ENCODE peak calls at places on chromosomes 1 and 21, in nine cellular contexts. F is upper lobe of right lung, V is fibroblast of lung, I is HL-60, D is left ventricle myocardium inferior, B is ovary, W is colonic mucosa, M is mammary epithelial cell, J is pancreas. T is an unnamed sample.

GRCh38 chr1:29708818-29709710 is 472.7 kb downstream of the PTPRU start:
- DNase-seq in I (no peak), V (peak), W (no peak), B (no peak), F (peak), M (peak), J (no peak), D (no peak), T (no peak)

GRCh38 chr21:15003463-15004135 is 61.2 kb downstream of the NRIP1 start:
- DNase-seq in M (no peak), I (no peak), V (no peak), F (no peak), W (no peak), B (peak), J (no peak), D (no peak), T (no peak)

GRCh38 chr1:169588785-169589485 is 2.7 kb upstream of the F5 start:
- DNase-seq in M (peak), W (no peak), J (no peak), B (no peak), F (no peak), I (no peak), D (no peak), V (no peak), T (peak)

GRCh38 chr1:44760876-44761275 is 14.5 kb upstream of the RPS8 start:
- DNase-seq in W (no peak), I (no peak), D (no peak), M (no peak), J (no peak), V (no peak), B (no peak), F (no peak), T (no peak)

GRCh38 chr1:211613108-211613947 is 34.4 kb upstream of the SLC30A1 start:
- DNase-seq in V (peak), J (peak), F (peak), I (peak), D (peak), W (peak), M (peak), B (peak), T (peak)

GRCh38 chr1:223125249-223125648 is 17.8 kb downstream of the TLR5 start:
- DNase-seq in J (no peak), V (no peak), M (no peak), W (no peak), I (no peak), D (no peak), F (no peak), B (no peak), T (no peak)

GRCh38 chr1:184698001-184698400 is 56.7 kb downstream of the EDEM3 start:
- DNase-seq in M (no peak), J (no peak), V (no peak), F (no peak), B (no peak), W (no peak), D (no peak), I (no peak), T (no peak)

GRCh38 chr1:159089184-159089791 is 12.7 kb upstream of the AIM2 start:
- DNase-seq in J (no peak), D (no peak), I (no peak), M (no peak), W (no peak), B (no peak), F (no peak), V (no peak), T (no peak)

GRCh38 chr1:156149374-156150106 is 3.8 kb upstream of the SEMA4A start:
- DNase-seq in B (no peak), M (no peak), W (no peak), F (no peak), I (no peak), D (no peak), J (no peak), V (no peak), T (no peak)

GRCh38 chr1:205986848-205987247 is 16.3 kb downstream of the RAB7B start:
- DNase-seq in D (no peak), J (no peak), B (no peak), M (no peak), V (no peak), F (no peak), I (no peak), W (no peak), T (no peak)

GRCh38 chr1:245154429-245155185 is at the start of gene KIF26B:
- DNase-seq in V (peak), I (no peak), M (peak), J (peak), B (peak), D (no peak), F (peak), W (peak), T (no peak)

GRCh38 chr1:204960306-204960984 is 82.6 kb upstream of the CNTN2 start:
- DNase-seq in J (no peak), B (no peak), M (no peak), F (no peak), W (no peak), I (no peak), D (no peak), V (no peak), T (no peak)

GRCh38 chr1:3678361-3679097 is 26.2 kb downstream of the TP73 start:
- DNase-seq in W (no peak), V (no peak), M (no peak), B (no peak), I (peak), F (no peak), D (no peak), J (no peak), T (no peak)

GRCh38 chr1:243415663-243416365 is 160.0 kb downstream of the SDCCAG8 start:
- DNase-seq in W (no peak), D (no peak), J (no peak), M (no peak), V (no peak), B (no peak), I (no peak), F (no peak), T (no peak)

GRCh38 chr1:173202430-173203145 is 4.5 kb downstream of the TNFSF4 start:
- DNase-seq in V (peak), D (no peak), B (no peak), W (peak), F (no peak), J (peak), I (no peak), M (peak), T (no peak)

GRCh38 chr1:221907531-221907930 is 165.6 kb upstream of the DUSP10 start:
- DNase-seq in V (no peak), D (no peak), B (no peak), I (no peak), M (no peak), J (no peak), W (no peak), F (no peak), T (no peak)

GRCh38 chr1:216346521-216346920 is 76.7 kb downstream of the USH2A start:
- DNase-seq in M (no peak), D (no peak), J (no peak), I (no peak), B (no peak), F (no peak), V (no peak), W (no peak), T (no peak)

GRCh38 chr1:50969611-50970507 is at the start of gene CDKN2C:
- DNase-seq in D (peak), V (peak), I (no peak), J (peak), W (peak), B (peak), M (peak), F (peak), T (peak)

GRCh38 chr1:145706282-145706681 is 886 bp downstream of the PDZK1 start:
- DNase-seq in M (peak), D (no peak), J (no peak), F (no peak), W (no peak), B (no peak), V (no peak), I (no peak), T (no peak)

GRCh38 chr1:35461966-35462651 is 95.1 kb downstream of the KIAA0319L start:
- DNase-seq in M (no peak), F (no peak), J (no peak), I (no peak), B (no peak), W (no peak), V (no peak), D (no peak), T (no peak)

GRCh38 chr1:179296356-179296755 is 2.8 kb downstream of the SOAT1 start:
- DNase-seq in B (no peak), W (no peak), J (no peak), M (no peak), D (no peak), F (no peak), V (no peak), I (no peak), T (no peak)

GRCh38 chr1:54787604-54788003 is 13.5 kb downstream of the TTC22 start:
- DNase-seq in J (no peak), W (no peak), B (no peak), F (no peak), V (no peak), I (no peak), M (no peak), D (no peak), T (no peak)

GRCh38 chr1:30758785-30759380 is 1.3 kb upstream of the LAPTM5 start:
- DNase-seq in M (peak), B (no peak), W (no peak), V (peak), J (no peak), F (no peak), I (peak), D (no peak), T (no peak)

GRCh38 chr1:51736702-51737101 is 119.8 kb downstream of the OSBPL9 start:
- DNase-seq in J (no peak), I (peak), W (no peak), V (peak), B (no peak), D (no peak), M (peak), F (no peak), T (no peak)

GRCh38 chr1:214354440-214355148 is 73.6 kb downstream of the SMYD2 start:
- DNase-seq in W (no peak), D (no peak), V (no peak), J (no peak), I (no peak), M (no peak), F (no peak), B (no peak), T (no peak)

GRCh38 chr1:172345077-172345476 is 75.4 kb upstream of the C1orf105 start:
- DNase-seq in I (no peak), W (no peak), J (no peak), B (no peak), F (no peak), V (no peak), M (no peak), D (no peak), T (no peak)

GRCh38 chr1:200409761-200410565 is at the start of gene ZNF281:
- DNase-seq in W (peak), F (peak), D (peak), V (peak), J (peak), B (peak), M (peak), I (peak), T (peak)

GRCh38 chr1:53115403-53116306 is 26.8 kb downstream of the SLC1A7 start:
- DNase-seq in I (no peak), D (no peak), B (no peak), W (no peak), J (peak), M (no peak), F (no peak), V (no peak), T (no peak)

GRCh38 chr1:228379165-228379460 is 27.5 kb downstream of the TRIM11 start:
- DNase-seq in J (no peak), F (peak), I (no peak), W (peak), M (no peak), B (no peak), D (no peak), V (no peak), T (no peak)

GRCh38 chr1:46180082-46180616 is 3.9 kb upstream of the P3R3URF start:
- DNase-seq in M (peak), I (no peak), V (no peak), J (peak), B (no peak), D (no peak), F (peak), W (peak), T (no peak)

GRCh38 chr1:158039380-158039779 is 45.9 kb downstream of the KIRREL1 start:
- DNase-seq in M (no peak), V (no peak), D (no peak), J (no peak), F (no peak), I (no peak), W (no peak), B (no peak), T (no peak)

GRCh38 chr1:54335396-54336056 is 70.7 kb downstream of the SSBP3 start:
- DNase-seq in I (peak), F (no peak), J (peak), V (peak), B (peak), M (peak), W (peak), D (peak), T (no peak)

GRCh38 chr1:39472826-39473225 is 18.6 kb upstream of the BMP8A start:
- DNase-seq in V (no peak), D (no peak), W (no peak), I (no peak), F (no peak), M (no peak), B (no peak), J (no peak), T (no peak)

GRCh38 chr1:20074725-20075171 is 4.8 kb downstream of the PLA2G5 start:
- DNase-seq in D (no peak), V (no peak), B (no peak), F (no peak), J (no peak), I (no peak), M (no peak), W (no peak), T (no peak)

GRCh38 chr1:189538271-189538670 is 939.4 kb downstream of the BRINP3 start:
- DNase-seq in M (no peak), D (no peak), V (no peak), W (no peak), J (no peak), I (no peak), B (no peak), F (no peak), T (no peak)

GRCh38 chr1:31336687-31337467 is 36.0 kb downstream of the FABP3 start:
- DNase-seq in F (no peak), D (no peak), V (peak), I (no peak), J (no peak), B (no peak), W (no peak), M (no peak), T (peak)

GRCh38 chr1:108011295-108011694 is 46.3 kb upstream of the VAV3 start:
- DNase-seq in M (no peak), W (no peak), J (no peak), D (no peak), F (no peak), V (no peak), I (no peak), B (no peak), T (no peak)

GRCh38 chr1:145965119-145965744 is 742 bp downstream of the POLR3GL start:
- DNase-seq in I (no peak), D (no peak), M (no peak), W (no peak), J (no peak), V (no peak), B (no peak), F (no peak), T (no peak)

GRCh38 chr1:7299994-7300393 is 471.1 kb upstream of the VAMP3 start:
- DNase-seq in B (no peak), I (no peak), J (no peak), W (peak), F (no peak), D (no peak), M (no peak), V (peak), T (no peak)

GRCh38 chr1:9655127-9655723 is 3.7 kb downstream of the PIK3CD start:
- DNase-seq in I (no peak), B (no peak), V (no peak), F (no peak), D (no peak), J (no peak), W (no peak), M (no peak), T (no peak)

GRCh38 chr1:9652379-9653194 is 1.1 kb downstream of the PIK3CD start:
- DNase-seq in W (no peak), D (peak), F (peak), J (no peak), I (no peak), V (no peak), B (no peak), M (no peak), T (peak)

GRCh38 chr1:9653195-9653782 is 1.8 kb downstream of the PIK3CD start:
- DNase-seq in V (no peak), M (no peak), B (no peak), W (no peak), J (no peak), I (no peak), F (no peak), D (no peak), T (no peak)

GRCh38 chr1:9655836-9656235 is 4.3 kb downstream of the PIK3CD start:
- DNase-seq in D (no peak), M (no peak), J (no peak), B (no peak), F (no peak), V (no peak), I (no peak), W (no peak), T (no peak)

GRCh38 chr1:9653783-9654517 is 2.4 kb downstream of the PIK3CD start:
- DNase-seq in F (no peak), V (no peak), J (no peak), M (no peak), W (no peak), I (no peak), D (no peak), B (no peak), T (no peak)
- H3K27ac ChIP-seq in F (peak), V (no peak), J (no peak), M (no peak), W (peak), I (peak), D (no peak), B (no peak), T (no peak)

DNA sequence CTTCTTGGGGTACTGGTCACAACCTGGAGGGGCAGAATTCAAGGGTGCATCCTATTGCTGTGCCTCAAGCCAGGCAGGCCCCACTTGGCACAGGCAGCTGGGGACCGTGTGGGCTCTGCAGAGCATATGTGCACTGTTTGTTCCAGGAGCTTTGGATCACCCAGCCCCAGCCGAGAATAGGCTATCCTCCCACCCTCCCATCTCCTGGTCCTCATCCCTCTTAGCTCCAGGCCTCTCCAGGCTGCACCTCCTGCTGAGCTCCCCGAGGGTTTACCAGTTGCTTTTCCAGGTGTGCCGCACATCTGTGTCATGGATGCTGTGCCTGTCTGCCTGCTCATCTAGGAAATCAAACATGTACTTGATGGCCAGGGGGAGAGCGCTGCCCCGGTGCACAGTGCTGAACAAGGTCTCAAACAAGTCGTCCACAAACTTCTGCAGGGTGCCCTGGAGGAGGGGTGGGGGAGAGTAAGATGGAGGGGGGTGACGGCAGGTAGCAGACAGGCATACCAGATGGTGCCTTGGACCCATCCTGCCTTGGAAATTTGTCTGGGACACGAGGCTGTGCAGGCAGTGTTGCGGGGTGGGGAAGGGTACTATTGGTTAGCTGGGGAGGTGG is 120.5 kb upstream of the CD34 start:
- DNase-seq in B (no peak), J (no peak), W (no peak), D (no peak), I (no peak), M (no peak), V (no peak), F (no peak), T (no peak)
- H3K27ac ChIP-seq in B (no peak), J (no peak), W (no peak), D (peak), I (no peak), M (no peak), V (no peak), F (peak), T (no peak)

GRCh38 chr1:234507626-234508387 is 28.8 kb upstream of the TARBP1 start:
- DNase-seq in M (no peak), I (no peak), J (no peak), B (no peak), W (no peak), V (no peak), D (no peak), F (no peak), T (no peak)
- H3K27ac ChIP-seq in M (no peak), I (no peak), J (no peak), B (no peak), W (no peak), V (no peak), D (no peak), F (no peak), T (no peak)

GRCh38 chr1:5637171-5637570 is 355.1 kb downstream of the NPHP4 start:
- DNase-seq in V (no peak), I (no peak), B (no peak), M (no peak), D (no peak), J (peak), F (no peak), W (peak), T (no peak)

GRCh38 chr1:5634893-5635292 is 357.3 kb downstream of the NPHP4 start:
- DNase-seq in J (no peak), F (no peak), M (no peak), W (no peak), I (no peak), V (no peak), D (no peak), B (no peak), T (no peak)

GRCh38 chr1:5628416-5628815 is 363.8 kb downstream of the NPHP4 start:
- DNase-seq in W (no peak), D (no peak), V (no peak), J (no peak), B (no peak), F (no peak), M (no peak), I (no peak), T (no peak)

GRCh38 chr1:5632814-5633213 is 359.4 kb downstream of the NPHP4 start:
- DNase-seq in J (no peak), M (no peak), D (no peak), B (no peak), V (no peak), W (no peak), F (no peak), I (no peak), T (no peak)

GRCh38 chr1:5632226-5632625 is 360.0 kb downstream of the NPHP4 start:
- DNase-seq in D (no peak), W (peak), B (no peak), M (no peak), F (no peak), V (no peak), J (no peak), I (no peak), T (no peak)
- H3K27ac ChIP-seq in D (no peak), W (no peak), B (no peak), M (no peak), F (no peak), V (no peak), J (no peak), I (no peak), T (no peak)

GRCh38 chr21:37435120-37435519 is 68.5 kb downstream of the DYRK1A start:
- DNase-seq in F (no peak), J (no peak), W (no peak), M (peak), V (peak), D (peak), B (no peak), I (no peak), T (no peak)

GRCh38 chr21:37436180-37436579 is 69.6 kb downstream of the DYRK1A start:
- DNase-seq in M (no peak), F (no peak), W (no peak), B (no peak), I (no peak), D (no peak), J (no peak), V (no peak), T (no peak)

GRCh38 chr21:37431243-37431642 is 64.7 kb downstream of the DYRK1A start:
- DNase-seq in V (no peak), F (no peak), D (no peak), I (no peak), M (no peak), B (no peak), W (no peak), J (no peak), T (no peak)

GRCh38 chr21:37435719-37436118 is 69.1 kb downstream of the DYRK1A start:
- DNase-seq in B (no peak), D (no peak), W (no peak), J (no peak), V (no peak), F (no peak), I (no peak), M (no peak), T (no peak)

GRCh38 chr21:37433441-37433840 is 66.9 kb downstream of the DYRK1A start:
- DNase-seq in D (no peak), W (no peak), J (no peak), I (no peak), M (no peak), V (no peak), B (no peak), F (no peak), T (no peak)
- H3K27ac ChIP-seq in D (peak), W (no peak), J (no peak), I (no peak), M (no peak), V (no peak), B (no peak), F (no peak), T (no peak)

GRCh38 chr1:218377143-218377660 is 32.1 kb downstream of the TGFB2 start:
- DNase-seq in W (no peak), B (no peak), J (no peak), I (peak), F (no peak), V (peak), M (peak), D (no peak), T (no peak)
- H3K27ac ChIP-seq in W (no peak), B (no peak), J (no peak), I (no peak), F (no peak), V (peak), M (peak), D (no peak), T (no peak)